ENCODE peak calls at places on chromosome 19, in seven cellular contexts. O, D, J, K, C, Q and U are unnamed samples.
A peak's percentile ranks its signal among the peaks of the same experiment; 100 is the strongest.

GRCh38 chr19:10870955-10871603 is at the start of gene CARM1:
- DNase-seq in O (peak; percentile 99), D (peak; percentile 99), J (peak; percentile 98), K (peak; percentile 100), C (peak; percentile 100), Q (peak; percentile 97), U (peak; percentile 99)

GRCh38 chr19:45211751-45212381 is 33.3 kb downstream of the BLOC1S3 start:
- DNase-seq in O (no peak), D (no peak), J (no peak), K (no peak), C (no peak), Q (no peak), U (no peak)

GRCh38 chr19:33512021-33512420 is 9.6 kb downstream of the PEPD start:
- DNase-seq in O (no peak), D (no peak), J (no peak), K (no peak), C (no peak), Q (no peak), U (no peak)

GRCh38 chr19:41426952-41427646 is at the start of gene B3GNT8:
- DNase-seq in O (no peak), D (peak; percentile 95), J (peak; percentile 34), K (peak; percentile 81), C (peak; percentile 11), Q (peak; percentile 34), U (peak; percentile 32)

GRCh38 chr19:8571006-8571411 is 6.2 kb downstream of the MYO1F start:
- DNase-seq in O (no peak), D (no peak), J (peak; percentile 44), K (peak; percentile 90), C (peak; percentile 29), Q (peak; percentile 62), U (peak; percentile 62)

GRCh38 chr19:39671739-39672363 is 16.1 kb downstream of the LGALS16 start:
- DNase-seq in O (no peak), D (no peak), J (peak; percentile 49), K (peak; percentile 88), C (peak; percentile 36), Q (peak; percentile 31), U (peak; percentile 60)

GRCh38 chr19:34323433-34324204 is 41.4 kb upstream of the GPI start:
- DNase-seq in O (no peak), D (no peak), J (no peak), K (no peak), C (no peak), Q (no peak), U (no peak)

GRCh38 chr19:31054430-31054829 is 294.8 kb downstream of the TSHZ3 start:
- DNase-seq in O (no peak), D (no peak), J (peak; percentile 18), K (no peak), C (no peak), Q (no peak), U (peak; percentile 24)

GRCh38 chr19:40907968-40908735 is 26.1 kb upstream of the CYP2A7 start:
- DNase-seq in O (no peak), D (no peak), J (peak; percentile 46), K (no peak), C (peak; percentile 17), Q (no peak), U (peak; percentile 42)

GRCh38 chr19:53865523-53865917 is 2.2 kb upstream of the MYADM start:
- DNase-seq in O (no peak), D (no peak), J (no peak), K (no peak), C (no peak), Q (no peak), U (no peak)

GRCh38 chr19:48745208-48745995 is 1.3 kb downstream of the IZUMO1 start:
- DNase-seq in O (no peak), D (no peak), J (peak; percentile 54), K (peak; percentile 77), C (peak; percentile 26), Q (peak; percentile 44), U (peak; percentile 64)

GRCh38 chr19:58559275-58560006 is 1.0 kb upstream of the UBE2M start:
- DNase-seq in O (peak; percentile 97), D (peak; percentile 96), J (peak; percentile 40), K (no peak), C (no peak), Q (peak; percentile 65), U (peak; percentile 35)